ENCODE peak calls at places on chromosome 15, in ten cellular contexts. H, S, L, Y, W, R, E, K, I and B are unnamed samples.

GRCh38 chr15:35533130-35534110 is 12.5 kb downstream of the DPH6 start:
- DNase-seq in W (no peak), L (no peak), H (peak), S (no peak), K (peak), R (no peak), Y (no peak), I (no peak), E (no peak), B (no peak)

GRCh38 chr15:49814709-49815108 is 193.9 kb downstream of the DTWD1 start:
- DNase-seq in S (no peak), R (no peak), K (no peak), Y (no peak), W (no peak), I (no peak), H (no peak), E (no peak), L (no peak), B (no peak)

GRCh38 chr15:60735559-60736047 is 256.7 kb upstream of the ICE2 start:
- DNase-seq in H (no peak), Y (no peak), S (no peak), L (no peak), R (no peak), K (no peak), W (no peak), E (no peak), I (no peak), B (no peak)

GRCh38 chr15:59292393-59292792 is 80.3 kb downstream of the MYO1E start:
- DNase-seq in Y (no peak), K (no peak), W (no peak), L (no peak), H (no peak), R (no peak), I (no peak), E (no peak), S (no peak), B (no peak)

GRCh38 chr15:66912001-66912400 is 153.4 kb upstream of the SMAD3 start:
- DNase-seq in H (no peak), W (no peak), I (no peak), S (no peak), L (no peak), R (no peak), E (peak), K (no peak), Y (no peak), B (no peak)

GRCh38 chr15:88656760-88657221 is 18.0 kb downstream of the ISG20 start:
- DNase-seq in R (no peak), H (no peak), E (peak), L (no peak), I (peak), K (no peak), Y (no peak), S (no peak), W (no peak), B (no peak)

GRCh38 chr15:60815321-60815720 is 336.4 kb upstream of the ICE2 start:
- DNase-seq in H (no peak), L (no peak), R (no peak), K (no peak), E (no peak), Y (no peak), S (no peak), I (no peak), W (no peak), B (no peak)

GRCh38 chr15:32799904-32800535 is 82.2 kb downstream of the GREM1 start:
- DNase-seq in L (no peak), S (no peak), E (no peak), W (no peak), R (no peak), K (no peak), H (no peak), Y (no peak), I (no peak), B (no peak)

GRCh38 chr15:97902140-97902780 is 58.2 kb upstream of the ARRDC4 start:
- DNase-seq in I (no peak), K (peak), S (no peak), H (no peak), R (no peak), E (no peak), L (no peak), Y (no peak), W (no peak), B (no peak)

GRCh38 chr15:56491110-56491722 is 26.3 kb upstream of the MNS1 start:
- DNase-seq in Y (peak), H (peak), L (peak), W (peak), S (peak), E (peak), R (peak), I (no peak), K (peak), B (peak)

GRCh38 chr15:75565062-75565970 is 13.8 kb downstream of the PTPN9 start:
- DNase-seq in Y (no peak), L (no peak), E (no peak), S (no peak), R (no peak), K (peak), H (no peak), I (no peak), W (no peak), B (no peak)

GRCh38 chr15:91849749-91850161 is 3.8 kb upstream of the SLCO3A1 start:
- DNase-seq in I (no peak), K (peak), S (no peak), W (no peak), H (peak), R (peak), Y (peak), L (no peak), E (peak), B (no peak)

GRCh38 chr15:74332011-74332410 is 35.4 kb downstream of the CYP11A1 start:
- DNase-seq in R (no peak), W (no peak), L (no peak), Y (no peak), H (no peak), K (no peak), S (no peak), E (no peak), I (no peak), B (no peak)

GRCh38 chr15:37585966-37586656 is 348.3 kb upstream of the TMCO5A start:
- DNase-seq in K (peak), L (no peak), H (no peak), E (no peak), W (no peak), R (no peak), Y (no peak), S (no peak), I (no peak), B (no peak)

GRCh38 chr15:67033012-67033411 is 32.4 kb upstream of the SMAD3 start:
- DNase-seq in H (no peak), W (no peak), S (no peak), L (no peak), I (no peak), E (peak), K (no peak), Y (no peak), R (no peak), B (no peak)

GRCh38 chr15:70258369-70259029 is 160.8 kb upstream of the TLE3 start:
- DNase-seq in H (no peak), K (no peak), W (no peak), S (no peak), Y (no peak), E (peak), L (no peak), R (no peak), I (no peak), B (no peak)

GRCh38 chr15:78396186-78396814 is 41.7 kb upstream of the IREB2 start:
- DNase-seq in S (no peak), R (no peak), Y (no peak), K (no peak), E (no peak), L (no peak), I (no peak), W (no peak), H (no peak), B (no peak)

GRCh38 chr15:50145451-50145872 is 26.4 kb upstream of the ATP8B4 start:
- DNase-seq in R (peak), W (no peak), Y (peak), E (no peak), L (peak), S (no peak), I (no peak), H (no peak), K (peak), B (no peak)

GRCh38 chr15:92294759-92295158 is 98.9 kb upstream of the ST8SIA2 start:
- DNase-seq in I (no peak), Y (no peak), W (no peak), S (no peak), E (no peak), K (no peak), R (peak), L (no peak), H (no peak), B (no peak)

GRCh38 chr15:27272446-27272845 is 301.5 kb downstream of the GABRG3 start:
- DNase-seq in Y (no peak), W (no peak), L (no peak), I (no peak), R (no peak), E (no peak), K (no peak), H (no peak), S (no peak), B (no peak)

GRCh38 chr15:78763111-78763795 is 48.0 kb downstream of the ADAMTS7 start:
- DNase-seq in Y (no peak), L (no peak), R (no peak), I (no peak), W (peak), H (no peak), K (no peak), S (no peak), E (no peak), B (no peak)

GRCh38 chr15:57865294-57865693 is 158.8 kb downstream of the POLR2M start:
- DNase-seq in E (peak), K (no peak), Y (no peak), R (peak), L (no peak), W (no peak), I (no peak), S (no peak), H (no peak), B (no peak)

GRCh38 chr15:29672923-29673809 is 149.1 kb downstream of the TJP1 start:
- DNase-seq in H (no peak), I (no peak), Y (no peak), W (no peak), S (no peak), R (no peak), E (no peak), L (no peak), K (no peak), B (no peak)

GRCh38 chr15:58477228-58477627 is 45.4 kb downstream of the LIPC start:
- DNase-seq in H (no peak), Y (no peak), I (no peak), R (no peak), E (peak), W (no peak), K (no peak), L (no peak), S (no peak), B (no peak)

GRCh38 chr15:94274745-94275144 is 43.4 kb downstream of the MCTP2 start:
- DNase-seq in K (no peak), R (no peak), I (no peak), H (no peak), L (no peak), E (no peak), Y (no peak), W (no peak), S (no peak), B (no peak)

GRCh38 chr15:57881972-57882371 is 175.5 kb downstream of the POLR2M start:
- DNase-seq in R (no peak), L (no peak), H (no peak), E (no peak), I (no peak), S (no peak), K (no peak), Y (no peak), W (no peak), B (no peak)

GRCh38 chr15:63490345-63491034 is 13.9 kb upstream of the USP3 start:
- DNase-seq in I (no peak), H (no peak), W (no peak), E (no peak), S (no peak), R (peak), K (no peak), Y (no peak), L (no peak), B (no peak)

GRCh38 chr15:60454824-60455223 is 24.1 kb downstream of the ICE2 start:
- DNase-seq in H (no peak), S (no peak), K (no peak), L (no peak), Y (no peak), I (no peak), W (no peak), E (no peak), R (no peak), B (no peak)

GRCh38 chr15:71451080-71451479 is 335.8 kb downstream of the THSD4 start:
- DNase-seq in R (no peak), H (no peak), L (no peak), S (no peak), Y (no peak), K (no peak), W (no peak), I (no peak), E (no peak), B (no peak)

GRCh38 chr15:32957219-32957618 is 237.3 kb downstream of the FMN1 start:
- DNase-seq in S (no peak), H (no peak), R (no peak), Y (no peak), W (no peak), I (no peak), L (no peak), K (no peak), E (no peak), B (no peak)

GRCh38 chr15:50590288-50590687 is 43.8 kb upstream of the USP50 start:
- DNase-seq in K (no peak), L (no peak), H (no peak), I (no peak), Y (no peak), E (no peak), R (no peak), S (no peak), W (no peak), B (no peak)

GRCh38 chr15:90710436-90710835 is 6.7 kb upstream of the BLM start:
- DNase-seq in L (no peak), W (no peak), Y (no peak), S (no peak), I (no peak), R (no peak), E (no peak), K (no peak), H (no peak), B (no peak)